ENCODE peak calls at places on chromosome 19, in nine cellular contexts. T is GM12878, D is SK-N-SH, W is breast epithelium, X is stomach, V is K562, I is GM12891, K is endothelial cell of umbilical vein, B is prostate gland. N is an unnamed sample.

GRCh38 chr19:47663911-47664771 is 49.1 kb upstream of the EHD2 start:
- DNase-seq in T (no peak), D (no peak), W (peak), X (peak), V (peak), I (no peak), K (no peak), B (peak), N (no peak)

GRCh38 chr19:49790866-49791265 is 22.2 kb downstream of the FUZ start:
- DNase-seq in T (no peak), D (no peak), W (no peak), X (no peak), V (peak), I (no peak), K (no peak), B (no peak), N (no peak)

GRCh38 chr19:49200238-49200862 is 42.8 kb downstream of the TRPM4 start:
- DNase-seq in T (no peak), D (peak), W (no peak), X (no peak), V (peak), I (no peak), K (no peak), B (no peak), N (no peak)

GRCh38 chr19:56595548-56595899 is 422 bp downstream of the ZNF71 start:
- DNase-seq in T (no peak), D (no peak), W (no peak), X (no peak), V (no peak), I (no peak), K (no peak), B (no peak), N (no peak)

GRCh38 chr19:6232567-6232966 is 47.2 kb downstream of the MLLT1 start:
- DNase-seq in T (no peak), D (no peak), W (no peak), X (no peak), V (no peak), I (no peak), K (no peak), B (no peak), N (no peak)

GRCh38 chr19:2261438-2262172 is 5.4 kb upstream of the JSRP1 start:
- DNase-seq in T (no peak), D (peak), W (no peak), X (peak), V (peak), I (no peak), K (peak), B (no peak), N (no peak)

GRCh38 chr19:4295972-4296771 is 6.0 kb downstream of the TMIGD2 start:
- DNase-seq in T (no peak), D (peak), W (no peak), X (peak), V (no peak), I (no peak), K (peak), B (no peak), N (no peak)

GRCh38 chr19:4352701-4353121 is 9.3 kb downstream of the MPND start:
- DNase-seq in T (no peak), D (peak), W (no peak), X (no peak), V (peak), I (no peak), K (peak), B (no peak), N (peak)

GRCh38 chr19:43452517-43453045 is 12.8 kb downstream of the LYPD3 start:
- DNase-seq in T (no peak), D (no peak), W (no peak), X (no peak), V (no peak), I (no peak), K (no peak), B (no peak), N (no peak)

GRCh38 chr19:42140125-42140754 is 8.0 kb upstream of the POU2F2 start:
- DNase-seq in T (no peak), D (no peak), W (no peak), X (peak), V (peak), I (no peak), K (peak), B (no peak), N (no peak)

GRCh38 chr19:30780456-30780855 is 408.3 kb downstream of the ZNF536 start:
- DNase-seq in T (no peak), D (no peak), W (no peak), X (no peak), V (no peak), I (no peak), K (no peak), B (no peak), N (no peak)

GRCh38 chr19:30780032-30780431 is 407.8 kb downstream of the ZNF536 start:
- DNase-seq in T (no peak), D (no peak), W (no peak), X (no peak), V (no peak), I (no peak), K (no peak), B (no peak), N (no peak)

GRCh38 chr19:30783212-30783611 is 411.0 kb downstream of the ZNF536 start:
- DNase-seq in T (no peak), D (no peak), W (no peak), X (no peak), V (no peak), I (no peak), K (no peak), B (no peak), N (no peak)

GRCh38 chr19:30781047-30781446 is 408.9 kb downstream of the ZNF536 start:
- DNase-seq in T (no peak), D (no peak), W (no peak), X (no peak), V (no peak), I (no peak), K (no peak), B (no peak), N (no peak)

GRCh38 chr19:30781519-30781918 is 409.3 kb downstream of the ZNF536 start:
- DNase-seq in T (no peak), D (peak), W (no peak), X (no peak), V (no peak), I (no peak), K (no peak), B (no peak), N (no peak)
- TF ChIP-seq POLR2AphosphoS5 in T (no peak), D (no peak), W (no peak), X (no peak), V (no peak), I (no peak), K (no peak), B (no peak), N (no peak)

GRCh38 chr19:245457-245856 is 45.7 kb downstream of the PLPP2 start:
- DNase-seq in T (no peak), D (no peak), W (no peak), X (no peak), V (no peak), I (no peak), K (no peak), B (no peak), N (no peak)

GRCh38 chr19:246551-246950 is 44.7 kb downstream of the PLPP2 start:
- DNase-seq in T (no peak), D (peak), W (no peak), X (no peak), V (no peak), I (no peak), K (no peak), B (no peak), N (no peak)
- TF ChIP-seq POLR2AphosphoS5 in T (no peak), D (no peak), W (no peak), X (no peak), V (no peak), I (no peak), K (no peak), B (no peak), N (no peak)

DNA sequence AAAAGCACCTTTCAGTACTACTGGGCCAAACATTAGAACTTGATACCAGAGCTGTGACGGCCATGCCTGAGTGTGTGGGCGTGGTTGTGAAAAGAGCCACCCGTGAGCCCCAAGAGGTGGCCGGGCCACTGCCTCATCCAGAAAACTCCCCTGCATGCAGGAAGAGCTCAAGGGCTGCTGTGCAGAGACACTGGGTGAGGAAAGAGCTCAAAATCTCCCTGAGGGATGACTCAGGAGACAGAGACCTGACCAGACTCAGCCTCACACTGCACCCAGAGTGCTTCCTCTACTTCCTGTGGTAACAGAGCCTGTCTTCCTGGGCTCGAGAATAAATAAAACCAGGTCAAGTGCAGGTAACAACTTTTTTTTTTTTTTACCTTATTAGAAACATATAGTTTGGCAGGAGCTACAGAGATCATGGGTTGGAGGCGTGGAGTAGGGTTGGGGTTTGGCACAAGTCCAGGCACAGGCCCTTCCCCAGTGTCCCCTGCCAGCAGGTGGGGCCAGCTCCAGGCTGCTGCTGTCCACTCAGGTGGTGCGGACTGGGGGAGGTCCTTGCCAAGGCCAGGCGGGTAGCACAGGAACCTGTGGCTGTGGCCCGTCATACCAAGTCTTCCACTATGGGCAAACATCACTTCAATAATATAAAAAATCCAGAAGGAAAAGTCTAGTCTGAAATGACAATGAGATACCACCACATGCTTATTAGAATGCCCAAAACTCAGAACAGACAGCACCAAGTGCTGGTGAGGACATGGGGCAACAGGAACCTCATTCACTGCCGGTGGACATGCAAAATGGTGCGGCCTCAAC is 25.5 kb downstream of the ELL start:
- DNase-seq in T (no peak), D (no peak), W (no peak), X (peak), V (peak), I (peak), K (no peak), B (no peak), N (no peak)
- TF ChIP-seq POLR2AphosphoS5 in T (no peak), D (no peak), W (no peak), X (peak), V (no peak), I (no peak), K (no peak), B (no peak), N (no peak)

GRCh38 chr19:16457954-16458331 is 13.8 kb downstream of the EPS15L1 start:
- DNase-seq in T (no peak), D (no peak), W (no peak), X (no peak), V (no peak), I (no peak), K (no peak), B (no peak), N (no peak)

GRCh38 chr19:16455489-16455888 is 16.3 kb downstream of the EPS15L1 start:
- DNase-seq in T (no peak), D (no peak), W (no peak), X (no peak), V (no peak), I (no peak), K (no peak), B (no peak), N (no peak)

GRCh38 chr19:16457195-16457953 is 14.4 kb downstream of the EPS15L1 start:
- DNase-seq in T (no peak), D (peak), W (no peak), X (peak), V (no peak), I (no peak), K (peak), B (no peak), N (no peak)

GRCh38 chr19:16458391-16459128 is 13.2 kb downstream of the EPS15L1 start:
- DNase-seq in T (no peak), D (no peak), W (no peak), X (no peak), V (no peak), I (no peak), K (no peak), B (no peak), N (no peak)

GRCh38 chr19:16456652-16457194 is 15.0 kb downstream of the EPS15L1 start:
- DNase-seq in T (no peak), D (peak), W (no peak), X (no peak), V (no peak), I (no peak), K (no peak), B (no peak), N (no peak)
- TF ChIP-seq POLR2AphosphoS5 in T (no peak), D (no peak), W (no peak), X (no peak), V (no peak), I (no peak), K (no peak), B (no peak), N (no peak)

DNA sequence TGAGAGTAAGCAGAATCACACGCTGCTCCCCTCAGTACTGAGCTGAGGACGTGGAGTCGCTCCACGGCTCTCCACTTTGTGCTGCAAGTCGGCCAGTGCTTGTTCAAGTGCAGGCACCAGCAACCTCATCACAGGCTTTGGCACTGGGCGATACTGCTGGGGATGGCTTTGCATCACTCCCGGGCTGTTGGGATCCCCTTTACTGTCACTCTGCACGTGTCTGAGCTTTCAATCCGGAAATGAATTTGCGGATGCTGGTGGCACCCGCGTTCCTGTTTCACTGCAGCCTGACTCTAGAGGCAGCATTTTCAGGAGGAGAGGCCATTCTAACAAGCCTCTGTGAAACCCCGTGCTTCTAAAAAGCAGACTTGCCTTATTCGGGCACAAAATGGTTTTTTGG is 19.1 kb downstream of the SMARCA4 start:
- DNase-seq in T (peak), D (no peak), W (no peak), X (no peak), V (no peak), I (no peak), K (no peak), B (no peak), N (no peak)
- TF ChIP-seq POLR2AphosphoS5 in T (no peak), D (no peak), W (no peak), X (no peak), V (no peak), I (no peak), K (no peak), B (no peak), N (no peak)

DNA sequence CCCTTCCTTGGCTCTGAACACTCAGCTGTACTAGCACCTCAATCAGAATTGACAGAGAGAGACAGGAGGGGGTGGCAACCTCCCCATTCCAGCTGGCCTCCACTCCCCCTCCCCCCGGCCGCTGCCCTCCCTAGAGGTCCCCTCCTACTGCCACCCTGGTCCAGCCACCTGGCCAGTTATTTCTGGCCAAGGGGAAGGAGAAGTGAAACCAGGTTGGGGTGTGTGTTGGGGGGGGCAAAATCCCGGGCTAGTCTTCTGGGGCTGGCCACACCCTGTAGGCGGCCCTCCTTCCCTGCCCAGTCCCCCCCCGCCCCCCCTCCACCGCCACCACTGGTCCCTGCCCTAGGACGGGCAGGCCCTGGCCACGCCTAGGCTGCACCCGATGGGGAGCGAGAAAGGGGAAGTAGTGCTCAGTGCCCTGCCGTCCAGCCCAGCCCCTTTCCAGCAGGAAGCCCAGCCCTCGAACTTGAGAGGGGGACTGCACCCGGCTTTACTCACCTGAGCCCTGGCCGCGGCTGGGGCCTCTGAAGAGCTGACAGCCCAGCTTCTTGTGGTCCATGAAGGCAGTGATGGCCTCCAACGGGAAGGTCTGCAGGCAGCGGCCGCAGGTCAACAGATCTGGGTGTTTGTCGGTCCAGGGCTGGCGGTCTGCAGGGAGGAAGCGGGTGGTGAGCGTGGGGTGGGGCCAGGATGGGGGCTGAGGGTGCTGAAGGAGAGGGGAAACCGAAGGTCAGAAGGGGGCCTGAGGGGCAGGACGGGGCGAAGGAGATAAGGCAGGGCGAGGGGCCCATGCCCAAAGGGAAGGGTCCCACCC is 856 bp downstream of the ZNF296 start:
- DNase-seq in T (peak), D (no peak), W (peak), X (peak), V (peak), I (peak), K (peak), B (peak), N (peak)
- TF ChIP-seq POLR2AphosphoS5 in T (no peak), D (no peak), W (no peak), X (peak), V (no peak), I (no peak), K (no peak), B (no peak), N (peak)

GRCh38 chr19:32688315-32688714 is 3.3 kb upstream of the NUDT19 start:
- DNase-seq in T (no peak), D (no peak), W (no peak), X (peak), V (peak), I (no peak), K (no peak), B (no peak), N (no peak)

GRCh38 chr19:32692727-32693061 is 1.1 kb downstream of the NUDT19 start:
- DNase-seq in T (no peak), D (no peak), W (no peak), X (no peak), V (no peak), I (no peak), K (no peak), B (no peak), N (no peak)

GRCh38 chr19:32691952-32692726 is 518 bp downstream of the NUDT19 start:
- DNase-seq in T (no peak), D (peak), W (peak), X (peak), V (peak), I (peak), K (peak), B (peak), N (peak)

GRCh38 chr19:32687681-32688080 is 3.9 kb upstream of the NUDT19 start:
- DNase-seq in T (no peak), D (no peak), W (no peak), X (no peak), V (peak), I (no peak), K (no peak), B (no peak), N (no peak)

GRCh38 chr19:32691291-32691951 is at the start of gene NUDT19:
- DNase-seq in T (peak), D (peak), W (peak), X (peak), V (peak), I (peak), K (peak), B (peak), N (peak)
- TF ChIP-seq POLR2AphosphoS5 in T (peak), D (peak), W (no peak), X (peak), V (peak), I (peak), K (peak), B (peak), N (peak)

GRCh38 chr19:19103167-19103566 is 35.1 kb downstream of the TMEM161A start:
- DNase-seq in T (no peak), D (no peak), W (no peak), X (no peak), V (no peak), I (no peak), K (no peak), B (no peak), N (no peak)

GRCh38 chr19:19105365-19106060 is 32.8 kb downstream of the TMEM161A start:
- DNase-seq in T (peak), D (peak), W (no peak), X (peak), V (peak), I (no peak), K (peak), B (peak), N (peak)

GRCh38 chr19:19107663-19108062 is 30.6 kb downstream of the TMEM161A start:
- DNase-seq in T (no peak), D (no peak), W (no peak), X (no peak), V (no peak), I (no peak), K (no peak), B (no peak), N (no peak)

GRCh38 chr19:19109601-19110000 is 28.7 kb downstream of the TMEM161A start:
- DNase-seq in T (no peak), D (no peak), W (no peak), X (no peak), V (no peak), I (no peak), K (no peak), B (no peak), N (no peak)

DNA sequence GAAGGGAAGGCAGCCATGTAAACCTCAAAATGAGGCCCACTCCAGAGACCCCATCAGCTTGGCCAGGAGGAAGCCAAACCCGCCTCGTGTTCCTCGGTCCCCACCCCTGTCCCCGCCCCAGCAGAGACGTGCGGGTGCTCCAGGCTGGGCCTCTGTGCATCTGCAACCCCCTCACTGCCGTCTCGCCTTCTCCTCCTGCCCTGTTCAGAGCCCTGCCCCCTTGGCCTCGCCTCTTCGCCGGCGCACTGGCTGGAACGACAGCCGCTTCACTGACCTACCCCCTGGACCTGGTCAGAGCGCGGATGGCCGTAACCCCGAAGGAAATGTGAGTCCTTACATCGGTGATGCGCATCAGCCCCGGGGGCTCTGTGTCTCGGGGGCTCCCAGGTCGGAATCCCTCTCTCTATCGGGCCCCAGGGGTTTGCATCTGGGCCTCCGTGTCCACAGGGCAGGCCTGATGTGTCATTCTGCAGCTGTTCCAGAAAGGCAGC is 32.2 kb downstream of the TMEM161A start:
- DNase-seq in T (no peak), D (no peak), W (no peak), X (no peak), V (no peak), I (no peak), K (no peak), B (no peak), N (no peak)
- TF ChIP-seq POLR2AphosphoS5 in T (no peak), D (no peak), W (no peak), X (no peak), V (no peak), I (no peak), K (no peak), B (no peak), N (no peak)

N was measured in GM12892.